ENCODE peak calls at places on chromosome 19, in seven cellular contexts. Y, S, C, P, O, G and U are unnamed samples.

GRCh38 chr19:44607049-44607448 is 6.3 kb upstream of the IGSF23 start:
- DNase-seq in S (no peak), P (no peak), C (no peak), G (no peak), Y (no peak), O (no peak), U (no peak)

GRCh38 chr19:35164418-35164817 is 9.9 kb downstream of the FXYD5 start:
- DNase-seq in S (no peak), G (no peak), C (no peak), Y (no peak), P (no peak), O (no peak), U (no peak)

GRCh38 chr19:12711187-12711586 is 12.5 kb downstream of the TNPO2 start:
- DNase-seq in Y (no peak), C (no peak), S (no peak), O (no peak), G (no peak), P (no peak), U (no peak)

GRCh38 chr19:19280561-19280960 is 7.5 kb upstream of the TM6SF2 start:
- DNase-seq in O (no peak), S (no peak), G (no peak), P (no peak), Y (no peak), C (no peak), U (peak; percentile 65)

GRCh38 chr19:19657397-19657783 is 6.1 kb downstream of the ATP13A1 start:
- DNase-seq in C (no peak), G (no peak), P (no peak), Y (no peak), O (peak; percentile 11), S (no peak), U (peak; percentile 86)

GRCh38 chr19:22595918-22596341 is 38.2 kb upstream of the ZNF492 start:
- DNase-seq in O (peak; percentile 52), C (peak; percentile 49), Y (no peak), G (no peak), S (no peak), P (no peak), U (peak; percentile 58)

GRCh38 chr19:57443121-57443696 is 8.1 kb downstream of the ZNF749 start:
- DNase-seq in S (no peak), O (no peak), Y (no peak), G (no peak), C (no peak), P (no peak), U (no peak)

GRCh38 chr19:7492142-7493055 is 3.6 kb upstream of the PEX11G start:
- DNase-seq in Y (no peak), S (no peak), G (no peak), P (no peak), O (no peak), C (no peak), U (no peak)

GRCh38 chr19:47483800-47484690 is at the start of gene KPTN:
- DNase-seq in C (peak; percentile 79), G (peak; percentile 90), Y (peak; percentile 94), P (peak; percentile 96), O (peak; percentile 89), S (peak; percentile 93), U (peak; percentile 84)

GRCh38 chr19:50461066-50461875 is 15.0 kb upstream of the EMC10 start:
- DNase-seq in S (peak; percentile 76), Y (peak; percentile 69), G (peak; percentile 62), P (peak; percentile 86), O (peak; percentile 65), C (peak; percentile 58), U (peak; percentile 64)

GRCh38 chr19:49149652-49150105 is 5.5 kb downstream of the HRC start:
- DNase-seq in Y (peak; percentile 82), S (no peak), C (peak; percentile 70), O (peak; percentile 84), G (peak; percentile 58), P (peak; percentile 93), U (peak; percentile 36)

GRCh38 chr19:12843999-12844732 is 5.9 kb downstream of the MAST1 start:
- DNase-seq in C (no peak), Y (no peak), S (no peak), G (no peak), O (no peak), P (no peak), U (no peak)

GRCh38 chr19:47071731-47072130 is 23.3 kb upstream of the TMEM160 start:
- DNase-seq in P (no peak), C (no peak), G (no peak), Y (no peak), O (no peak), S (no peak), U (no peak)

GRCh38 chr19:45159971-45160324 is 834 bp downstream of the NKPD1 start:
- DNase-seq in C (no peak), S (no peak), Y (no peak), P (no peak), O (no peak), G (no peak), U (no peak)

GRCh38 chr19:34580055-34580336 is 97.0 kb downstream of the SCGB2B2 start:
- DNase-seq in O (no peak), S (no peak), G (no peak), P (no peak), C (no peak), Y (no peak), U (no peak)

GRCh38 chr19:33515921-33516320 is 5.7 kb downstream of the PEPD start:
- DNase-seq in S (no peak), Y (no peak), C (no peak), P (no peak), O (no peak), G (no peak), U (no peak)

GRCh38 chr19:39470724-39471339 is 9.8 kb upstream of the TIMM50 start:
- DNase-seq in P (no peak), C (no peak), G (no peak), O (no peak), Y (no peak), S (no peak), U (no peak)

GRCh38 chr19:34136127-34136526 is 36.2 kb upstream of the LSM14A start:
- DNase-seq in Y (no peak), S (no peak), O (no peak), P (no peak), C (no peak), G (no peak), U (no peak)

GRCh38 chr19:49327878-49328544 is 3.0 kb upstream of the SLC6A16 start:
- DNase-seq in C (no peak), Y (peak; percentile 16), O (no peak), G (no peak), S (no peak), P (peak; percentile 85), U (no peak)

GRCh38 chr19:16851031-16851712 is 22.0 kb downstream of the SIN3B start:
- DNase-seq in S (no peak), Y (no peak), C (no peak), O (no peak), G (no peak), P (no peak), U (no peak)

GRCh38 chr19:16210168-16210567 is 12.5 kb downstream of the AP1M1 start:
- DNase-seq in S (no peak), C (no peak), Y (no peak), O (no peak), P (no peak), G (no peak), U (no peak)

GRCh38 chr19:57395710-57396109 is 6.1 kb downstream of the ZNF548 start:
- DNase-seq in C (no peak), G (no peak), O (no peak), Y (no peak), P (no peak), S (no peak), U (no peak)

GRCh38 chr19:10418281-10419199 is 1.8 kb upstream of the PDE4A start:
- DNase-seq in G (no peak), O (no peak), Y (peak; percentile 30), P (peak; percentile 57), C (no peak), S (no peak), U (no peak)
- TF ChIP-seq CTCF in G (no peak), O (no peak), Y (peak; percentile 11), P (no peak), C (no peak), S (no peak), U (no peak)

DNA sequence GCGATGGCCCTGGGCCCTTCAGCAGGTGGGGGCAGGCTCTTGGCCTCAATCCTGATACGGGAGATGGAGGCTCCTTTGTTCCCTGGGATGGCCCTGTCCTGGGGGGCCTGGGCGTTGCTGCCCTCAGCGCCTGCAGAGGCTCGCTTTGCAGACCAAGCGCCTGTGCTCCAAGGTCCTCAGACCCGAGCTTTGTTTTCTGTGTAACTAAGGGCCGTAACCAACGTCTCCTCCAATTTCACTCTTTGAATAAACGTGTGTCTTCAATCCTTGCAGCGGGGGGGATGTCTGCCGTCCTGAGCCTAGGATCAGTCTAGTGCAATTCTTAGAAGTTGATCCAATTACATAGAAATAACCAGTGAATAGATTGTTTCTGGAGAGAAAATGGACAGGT is 5.2 kb downstream of the PTBP1 start:
- DNase-seq in Y (no peak), O (no peak), G (no peak), C (no peak), S (no peak), P (peak; percentile 25), U (no peak)
- H3K4me3 ChIP-seq in Y (no peak overlapping the region), O (no peak overlapping the region), G (peak overlapping the region; percentile 97), C (no peak overlapping the region), S (no peak overlapping the region), P (no peak overlapping the region), U (peak overlapping the region; percentile 29)

DNA sequence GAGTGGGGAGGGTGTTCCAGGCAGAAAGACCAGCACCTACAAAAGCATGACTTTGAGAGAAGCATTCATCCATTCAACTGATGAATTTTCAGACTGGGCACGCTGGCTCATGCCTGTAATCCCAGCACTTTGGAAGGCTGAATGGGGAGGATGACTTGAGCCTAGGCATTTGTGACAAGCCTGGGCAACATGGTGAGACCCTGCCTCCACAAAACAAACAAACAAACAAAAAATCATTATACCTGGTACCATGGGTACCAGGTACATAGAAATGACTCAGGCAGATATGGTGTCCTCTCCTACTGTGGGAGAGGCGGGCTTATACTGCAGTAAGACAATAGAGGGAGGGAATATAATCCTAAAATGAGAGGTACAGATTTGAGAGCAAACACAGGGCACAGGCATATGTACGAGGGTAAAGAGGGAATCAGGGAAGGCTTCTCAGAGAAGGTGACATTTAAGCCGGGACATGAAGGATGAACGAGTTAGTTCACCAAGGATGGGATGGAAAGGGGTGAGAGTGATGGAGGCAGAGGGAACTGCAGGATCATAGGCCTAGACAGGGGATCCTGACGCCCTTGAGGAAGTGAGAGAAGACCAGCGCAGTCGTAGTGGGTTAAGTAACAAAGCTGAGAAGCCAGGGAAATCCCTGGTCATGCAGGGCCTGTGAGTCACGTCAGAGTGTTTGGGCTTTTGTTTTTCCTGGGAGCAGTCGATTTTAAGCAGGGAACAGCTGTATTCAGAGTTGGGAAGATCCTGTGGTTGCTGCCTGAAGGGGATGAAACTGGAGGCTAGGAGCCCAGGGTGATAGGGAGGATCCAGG is 2.9 kb downstream of the CYP2S1 start:
- DNase-seq in G (no peak), O (no peak), Y (no peak), S (no peak), P (no peak), C (no peak), U (no peak)
- H3K27ac ChIP-seq in G (no peak overlapping the region), O (no peak overlapping the region), Y (no peak overlapping the region), S (no peak overlapping the region), P (peak overlapping the region; percentile 74), C (no peak overlapping the region), U (no peak overlapping the region)

DNA sequence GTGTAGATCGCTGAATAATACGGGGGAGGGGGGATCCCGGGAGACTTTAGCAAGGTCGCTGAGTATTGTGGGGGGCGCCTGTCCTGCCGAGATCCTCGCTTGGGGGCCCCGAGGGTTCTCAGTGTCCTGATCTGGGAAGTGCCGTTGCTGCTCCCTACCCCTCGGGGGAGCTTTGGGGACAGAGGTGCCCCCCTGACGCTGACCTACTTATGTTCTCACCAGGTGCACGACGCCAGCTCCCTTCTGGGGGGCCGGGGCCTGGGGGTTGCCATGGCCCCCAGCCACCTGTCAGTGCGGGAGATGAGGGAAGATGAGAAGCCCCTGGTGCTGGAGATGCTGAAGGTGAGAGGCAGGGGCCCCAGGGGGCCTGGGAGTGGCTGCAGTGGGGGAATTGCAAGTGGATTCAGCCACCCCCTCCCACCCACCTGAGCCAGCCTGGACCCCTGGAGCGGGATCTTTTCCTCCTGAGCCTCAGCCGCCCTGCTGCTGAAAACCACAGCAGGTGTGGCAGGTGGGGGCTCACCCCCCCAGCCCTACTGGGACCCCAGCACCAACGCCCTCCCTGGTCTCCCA is 537 bp downstream of the NAT14 start:
- DNase-seq in G (no peak), O (no peak), P (no peak), C (no peak), Y (no peak), S (no peak), U (no peak)
- TF ChIP-seq CTCF in G (no peak), O (no peak), P (no peak), C (no peak), Y (no peak), S (no peak), U (no peak)